ENCODE peak calls at places on chromosomes 13 and 19, in seven cellular contexts. B, A, D, I, O, L and C are unnamed samples.

GRCh38 chr19:37389234-37389633 is 18.3 kb downstream of the ZNF527 start:
- DNase-seq in B (no peak), A (no peak), D (no peak), I (no peak), O (no peak), L (no peak), C (no peak)

GRCh38 chr13:45398862-45399261 is 19.3 kb downstream of the SLC25A30 start:
- DNase-seq in B (no peak), A (no peak), D (no peak), I (no peak), O (no peak), L (no peak), C (no peak)

GRCh38 chr19:47897857-47898256 is 11.7 kb upstream of the SULT2A1 start:
- DNase-seq in B (no peak), A (no peak), D (no peak), I (no peak), O (peak; percentile 17), L (no peak), C (no peak)

GRCh38 chr13:40231311-40231710 is 435.1 kb downstream of the FOXO1 start:
- DNase-seq in B (no peak), A (no peak), D (no peak), I (no peak), O (no peak), L (no peak), C (no peak)

GRCh38 chr13:26679945-26680516 is 80.6 kb downstream of the GPR12 start:
- DNase-seq in B (no peak), A (no peak), D (peak; percentile 54), I (no peak), O (no peak), L (peak; percentile 76), C (no peak)

GRCh38 chr13:28621439-28621838 is 37.5 kb upstream of the POMP start:
- DNase-seq in B (no peak), A (no peak), D (no peak), I (no peak), O (no peak), L (no peak), C (no peak)

GRCh38 chr19:38321646-38322323 is 2.1 kb downstream of the KCNK6 start:
- DNase-seq in B (no peak), A (no peak), D (peak; percentile 27), I (peak; percentile 84), O (no peak), L (no peak), C (no peak)

GRCh38 chr13:27035892-27036235 is 135.7 kb downstream of the USP12 start:
- DNase-seq in B (no peak), A (no peak), D (peak; percentile 56), I (no peak), O (no peak), L (no peak), C (no peak)

GRCh38 chr13:50969691-50970090 is 60.1 kb downstream of the RNASEH2B start:
- DNase-seq in B (no peak), A (no peak), D (no peak), I (no peak), O (no peak), L (peak; percentile 49), C (no peak)

GRCh38 chr13:20360041-20360491 is 127.9 kb upstream of the GJB6 start:
- DNase-seq in B (no peak), A (no peak), D (peak; percentile 43), I (no peak), O (no peak), L (no peak), C (no peak)

GRCh38 chr13:48391257-48391656 is 21.7 kb downstream of the LPAR6 start:
- DNase-seq in B (no peak), A (no peak), D (no peak), I (no peak), O (no peak), L (no peak), C (no peak)

GRCh38 chr19:3365447-3366103 is 808 bp upstream of the NFIC start:
- DNase-seq in B (peak; percentile 86), A (peak; percentile 62), D (peak; percentile 66), I (peak; percentile 74), O (peak; percentile 67), L (no peak), C (no peak)

GRCh38 chr19:58228584-58229254 is at the start of gene ZNF544:
- DNase-seq in B (peak; percentile 65), A (peak; percentile 89), D (peak; percentile 64), I (peak; percentile 75), O (peak; percentile 72), L (peak; percentile 87), C (peak; percentile 72)

GRCh38 chr19:41945135-41945766 is 13.9 kb downstream of the RABAC1 start:
- DNase-seq in B (no peak), A (peak; percentile 39), D (no peak), I (no peak), O (peak; percentile 61), L (no peak), C (no peak)

GRCh38 chr19:46610851-46611770 is 10.0 kb downstream of the CALM3 start:
- DNase-seq in B (peak; percentile 45), A (no peak), D (peak; percentile 36), I (no peak), O (no peak), L (no peak), C (no peak)

GRCh38 chr19:39842693-39843435 is 3.3 kb downstream of the FBL start:
- DNase-seq in B (no peak), A (no peak), D (no peak), I (no peak), O (no peak), L (no peak), C (no peak)

GRCh38 chr19:39837978-39838377 is 4.0 kb upstream of the DYRK1B start:
- DNase-seq in B (no peak), A (no peak), D (no peak), I (no peak), O (no peak), L (no peak), C (no peak)

GRCh38 chr19:39841041-39841440 is 5.1 kb downstream of the FBL start:
- DNase-seq in B (no peak), A (no peak), D (no peak), I (no peak), O (no peak), L (no peak), C (no peak)

GRCh38 chr19:39840492-39840891 is 5.7 kb downstream of the FBL start:
- DNase-seq in B (no peak), A (no peak), D (no peak), I (no peak), O (no peak), L (no peak), C (no peak)

GRCh38 chr19:39839678-39840327 is 5.8 kb upstream of the DYRK1B start:
- DNase-seq in B (no peak), A (no peak), D (no peak), I (no peak), O (no peak), L (no peak), C (no peak)
- H3K36me3 ChIP-seq in B (peaks cover 55% of the 10 kb centered on the region), A (peaks cover 11% of the 10 kb centered on the region), D (peaks cover 32% of the 10 kb centered on the region), I (no peaks in the 10 kb centered on the region), O (peaks cover 55% of the 10 kb centered on the region), L (peaks cover 35% of the 10 kb centered on the region), C (peaks cover 19% of the 10 kb centered on the region)

GRCh38 chr19:48928164-48929005 is 5.1 kb upstream of the DHDH start:
- DNase-seq in B (no peak), A (peak; percentile 51), D (peak; percentile 58), I (no peak), O (peak; percentile 82), L (no peak), C (peak; percentile 78)

GRCh38 chr19:48935864-48936263 is 2.4 kb downstream of the DHDH start:
- DNase-seq in B (no peak), A (no peak), D (no peak), I (no peak), O (no peak), L (no peak), C (no peak)

GRCh38 chr19:48934837-48935236 is 1.3 kb downstream of the DHDH start:
- DNase-seq in B (no peak), A (no peak), D (no peak), I (no peak), O (no peak), L (no peak), C (no peak)

GRCh38 chr19:48938256-48938655 is 4.8 kb downstream of the DHDH start:
- DNase-seq in B (no peak), A (no peak), D (no peak), I (no peak), O (no peak), L (no peak), C (no peak)

GRCh38 chr19:48933382-48933932 is at the start of gene DHDH:
- DNase-seq in B (peak; percentile 72), A (peak; percentile 91), D (peak; percentile 42), I (peak; percentile 56), O (peak; percentile 94), L (peak; percentile 92), C (peak; percentile 89)
- H3K4me3 ChIP-seq in B (peak within 1 kb of the TSS; percentile 64), A (peak within 1 kb of the TSS; percentile 27), D (peak within 1 kb of the TSS; percentile 54), I (peak within 1 kb of the TSS; percentile 53), O (peak within 1 kb of the TSS; percentile 47), L (peak within 1 kb of the TSS; percentile 32), C (peak within 1 kb of the TSS; percentile 17)

GRCh38 chr19:4969772-4970531 is 1.0 kb downstream of the KDM4B start:
- DNase-seq in B (no peak), A (no peak), D (no peak), I (no peak), O (no peak), L (peak; percentile 22), C (no peak)
- H3K4me1 ChIP-seq in B (peaks cover 42% of the 10 kb centered on the region), A (peaks cover 11% of the 10 kb centered on the region), D (peaks cover 22% of the 10 kb centered on the region), I (peaks cover 52% of the 10 kb centered on the region), O (peaks cover 61% of the 10 kb centered on the region), L (peaks cover 2% of the 10 kb centered on the region), C (peaks cover 24% of the 10 kb centered on the region)

GRCh38 chr19:10320602-10321416 is 5.0 kb upstream of the FDX2 start:
- DNase-seq in B (no peak), A (no peak), D (no peak), I (no peak), O (no peak), L (no peak), C (no peak)
- H3K36me3 ChIP-seq in B (peaks cover 92% of the 10 kb centered on the region), A (peaks cover 4% of the 10 kb centered on the region), D (peaks cover 66% of the 10 kb centered on the region), I (peaks cover 10% of the 10 kb centered on the region), O (peaks cover 95% of the 10 kb centered on the region), L (peaks cover 58% of the 10 kb centered on the region), C (peaks cover 8% of the 10 kb centered on the region)

DNA sequence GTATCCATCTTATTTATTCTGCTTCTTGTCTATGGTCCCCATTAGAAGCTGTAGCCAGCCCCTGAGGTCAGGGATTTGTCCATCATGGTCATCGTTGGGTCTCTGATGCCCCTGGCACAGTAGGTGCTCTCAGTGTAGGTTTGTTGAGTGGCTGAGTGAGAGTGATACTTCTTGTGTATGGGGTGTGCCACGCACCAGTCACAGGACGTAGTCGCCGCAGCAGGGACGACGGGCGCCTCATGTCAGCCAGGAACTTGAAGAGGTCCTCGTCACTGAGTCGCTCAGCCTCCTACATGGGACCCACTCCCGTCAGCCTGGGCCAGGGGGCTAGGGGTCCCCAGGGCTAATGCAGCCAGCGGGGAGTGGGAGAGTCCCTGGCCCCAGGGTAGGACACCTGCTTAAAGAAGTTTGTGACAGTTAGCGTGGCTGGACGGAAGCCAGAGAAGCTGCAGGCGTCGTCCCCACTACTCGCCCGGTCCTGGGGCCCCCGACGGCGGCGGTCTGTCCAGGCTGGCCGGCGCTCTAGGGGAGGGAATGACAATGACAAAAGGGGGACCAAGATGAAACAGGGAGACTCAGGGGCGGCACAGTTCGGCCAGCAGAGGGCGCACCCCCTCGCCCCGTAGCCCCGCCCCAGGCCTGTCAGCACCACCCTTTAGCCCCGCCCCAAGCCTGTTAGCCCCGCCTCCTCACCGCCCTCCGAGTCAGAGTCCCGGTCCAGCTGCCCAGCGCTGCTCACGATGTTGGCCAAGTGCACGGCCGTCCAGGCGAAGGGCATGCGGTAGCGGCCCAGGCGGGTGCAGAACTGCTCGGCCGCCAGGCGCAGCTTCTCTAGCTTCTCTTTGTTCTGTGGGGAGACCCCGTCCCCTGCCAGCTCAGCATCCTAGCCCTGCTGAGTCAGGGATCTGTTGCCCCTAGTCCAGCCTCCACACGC is 3.7 kb downstream of the ANGPTL8 start:
- DNase-seq in B (peak; percentile 95), A (peak; percentile 96), D (peak; percentile 77), I (peak; percentile 96), O (peak; percentile 96), L (peak; percentile 90), C (peak; percentile 94)
- H3K4me3 ChIP-seq in B (no peak overlapping the region), A (no peak overlapping the region), D (no peak overlapping the region), I (no peak overlapping the region), O (no peak overlapping the region), L (no peak overlapping the region), C (no peak overlapping the region)